ENCODE peak calls at places on chromosome 5, in ten cellular contexts. J is mammary epithelial cell; A is activated T-cell treated with anti-CD3 and anti-CD28 coated beads, Interleukin-2, amount 50 U/mL, for 4 hours; V is stimulated activated CD8-positive, alpha-beta memory T cell treated with anti-CD3 and anti-CD28 coated beads, Interleukin-12 subunit alpha, Interleukin-12 subunit beta, amount 100 ng/mL, for 1 hour; S is brain pericyte; N is HepG2; Q is foreskin melanocyte; B is hypothalamus; L is HT-29; U is AG20443. T is an unnamed sample.

GRCh38 chr5:172646716-172647285 is 5.7 kb downstream of the NEURL1B start:
- DNase-seq in L (peak; percentile 18), B (no peak), J (no peak), N (peak; percentile 25), V (no peak), S (no peak), Q (no peak), A (no peak), U (peak; percentile 71), T (no peak)

GRCh38 chr5:167513383-167513782 is 778.1 kb upstream of the WWC1 start:
- DNase-seq in U (no peak), A (no peak), N (no peak), B (no peak), J (no peak), Q (no peak), S (no peak), L (no peak), V (no peak), T (no peak)

GRCh38 chr5:15105799-15106393 is 234.3 kb upstream of the ANKH start:
- DNase-seq in N (peak; percentile 36), J (peak; percentile 41), Q (peak; percentile 48), V (no peak), B (no peak), A (no peak), L (peak; percentile 87), S (peak; percentile 6), U (peak; percentile 79), T (peak; percentile 6)

GRCh38 chr5:169162407-169162806 is 138.5 kb downstream of the SLIT3 start:
- DNase-seq in B (no peak), Q (no peak), A (no peak), L (no peak), S (no peak), V (no peak), N (no peak), U (peak; percentile 80), J (peak; percentile 60), T (no peak)

GRCh38 chr5:122871669-122872068 is 26.3 kb downstream of the SNX24 start:
- DNase-seq in J (no peak), N (no peak), V (no peak), B (no peak), L (no peak), S (no peak), A (no peak), Q (no peak), U (peak; percentile 59), T (no peak)

GRCh38 chr5:132234684-132235062 is 7.0 kb upstream of the P4HA2 start:
- DNase-seq in N (no peak), U (no peak), J (no peak), Q (no peak), V (no peak), S (no peak), L (no peak), B (no peak), A (no peak), T (no peak)

GRCh38 chr5:140321796-140322195 is 18.9 kb upstream of the PFDN1 start:
- DNase-seq in J (no peak), Q (no peak), A (no peak), N (no peak), V (no peak), L (no peak), S (no peak), U (no peak), B (peak; percentile 11), T (peak; percentile 99)

GRCh38 chr5:133114166-133114932 is 62.5 kb downstream of the HSPA4 start:
- DNase-seq in A (no peak), J (no peak), N (no peak), U (no peak), Q (no peak), S (no peak), V (no peak), L (no peak), B (no peak), T (no peak)

GRCh38 chr5:150180241-150181027 is 9.4 kb upstream of the SLC6A7 start:
- DNase-seq in Q (no peak), L (no peak), A (no peak), S (no peak), J (no peak), U (peak; percentile 69), N (no peak), B (peak; percentile 59), V (no peak), T (no peak)

GRCh38 chr5:123807177-123807900 is 295.4 kb downstream of the CSNK1G3 start:
- DNase-seq in Q (peak; percentile 71), J (no peak), N (no peak), L (peak; percentile 43), U (peak; percentile 54), V (no peak), S (no peak), B (no peak), A (no peak), T (no peak)

GRCh38 chr5:173474881-173475287 is 141.6 kb downstream of the BOD1 start:
- DNase-seq in J (no peak), Q (no peak), S (no peak), B (no peak), A (no peak), U (peak; percentile 62), L (no peak), V (no peak), N (no peak), T (no peak)

GRCh38 chr5:95870105-95870672 is 47.7 kb upstream of the GLRX start:
- DNase-seq in L (no peak), Q (no peak), U (no peak), A (peak; percentile 25), S (no peak), V (no peak), B (no peak), N (peak; percentile 54), J (peak; percentile 87), T (peak; percentile 69)

GRCh38 chr5:78540335-78541057 is 108.1 kb downstream of the LHFPL2 start:
- DNase-seq in U (no peak), A (no peak), Q (peak; percentile 72), S (no peak), B (no peak), V (no peak), L (no peak), J (peak; percentile 83), N (no peak), T (peak; percentile 71)

GRCh38 chr5:75091597-75091996 is 39.2 kb upstream of the GCNT4 start:
- DNase-seq in N (no peak), V (no peak), A (no peak), L (no peak), Q (no peak), J (peak; percentile 93), S (no peak), U (peak; percentile 13), B (no peak), T (no peak)

GRCh38 chr5:154449786-154450185 is 4.0 kb downstream of the SAP30L start:
- DNase-seq in B (no peak), U (no peak), S (no peak), J (no peak), V (no peak), L (no peak), A (no peak), N (no peak), Q (no peak), T (no peak)

GRCh38 chr5:60490597-60491166 is 209.3 kb downstream of the DEPDC1B start:
- DNase-seq in U (no peak), V (no peak), A (no peak), L (no peak), S (no peak), Q (no peak), B (no peak), J (no peak), N (peak; percentile 30), T (no peak)

GRCh38 chr5:116521173-116521872 is 53.3 kb downstream of the SEMA6A start:
- DNase-seq in B (no peak), Q (no peak), S (no peak), N (no peak), J (peak; percentile 28), A (no peak), L (no peak), U (no peak), V (no peak), T (no peak)

GRCh38 chr5:134577796-134578577 is 52.5 kb downstream of the JADE2 start:
- DNase-seq in U (peak; percentile 86), S (no peak), Q (peak; percentile 49), L (peak; percentile 89), J (peak; percentile 48), V (peak; percentile 50), N (peak; percentile 59), B (peak; percentile 79), A (peak; percentile 78), T (peak; percentile 56)

GRCh38 chr5:106966686-106967315 is 703.9 kb downstream of the EFNA5 start:
- DNase-seq in S (no peak), J (no peak), N (no peak), B (no peak), V (no peak), Q (no peak), L (no peak), U (no peak), A (no peak), T (no peak)

GRCh38 chr5:93583799-93584530 is 943 bp downstream of the NR2F1 start:
- DNase-seq in L (peak; percentile 63), A (no peak), V (no peak), N (peak; percentile 32), J (peak; percentile 56), U (peak; percentile 70), Q (peak; percentile 33), B (peak; percentile 41), S (no peak), T (no peak)

GRCh38 chr5:120152472-120152871 is 311.6 kb upstream of the PRR16 start:
- DNase-seq in S (no peak), L (no peak), A (no peak), N (no peak), B (no peak), U (peak; percentile 71), Q (peak; percentile 86), J (peak; percentile 89), V (no peak), T (no peak)

GRCh38 chr5:138752341-138752950 is 779 bp upstream of the CTNNA1 start:
- DNase-seq in N (peak; percentile 39), S (no peak), L (no peak), V (no peak), B (no peak), J (peak; percentile 16), A (no peak), U (no peak), Q (no peak), T (no peak)

GRCh38 chr5:151384106-151384505 is 36.7 kb upstream of the SLC36A2 start:
- DNase-seq in J (peak; percentile 26), N (no peak), S (no peak), U (no peak), V (no peak), A (no peak), B (no peak), L (no peak), Q (no peak), T (no peak)

GRCh38 chr5:14869286-14870164 is 2.1 kb downstream of the ANKH start:
- DNase-seq in V (no peak), U (no peak), S (no peak), B (no peak), A (peak; percentile 15), Q (no peak), J (no peak), L (peak; percentile 23), N (no peak), T (no peak)

GRCh38 chr5:151298063-151298462 is 5.5 kb downstream of the SLC36A3 start:
- DNase-seq in U (peak; percentile 74), Q (peak; percentile 51), S (no peak), L (no peak), A (no peak), B (no peak), V (no peak), N (peak; percentile 68), J (peak; percentile 57), T (peak; percentile 47)

GRCh38 chr5:31106742-31107546 is 86.5 kb upstream of the CDH6 start:
- DNase-seq in J (no peak), V (no peak), N (no peak), A (no peak), S (no peak), U (no peak), L (no peak), B (no peak), Q (no peak), T (no peak)

GRCh38 chr5:102715405-102715804 is 39.7 kb upstream of the PAM start:
- DNase-seq in J (peak; percentile 84), S (no peak), L (peak; percentile 27), A (no peak), U (peak; percentile 63), B (no peak), Q (no peak), V (no peak), N (no peak), T (no peak)

GRCh38 chr5:114789773-114790402 is 379.8 kb downstream of the TRIM36 start:
- DNase-seq in B (no peak), A (no peak), L (peak; percentile 49), U (no peak), N (peak; percentile 8), S (no peak), Q (peak; percentile 24), V (no peak), J (peak; percentile 9), T (peak; percentile 63)

T was measured in AML-193.